ENCODE peak calls at places on chromosome 6, in five cellular contexts. I is NT2/D1, Q is H1, S is HepG2, N is GM12878. L is an unnamed sample.
A peak's percentile ranks its signal among the peaks of the same experiment; 100 is the strongest.

GRCh38 chr6:42197574-42198362 is 3.0 kb upstream of the GUCA1B start:
- DNase-seq in I (no peak), Q (no peak), S (peak; percentile 81), N (no peak), L (no peak)

GRCh38 chr6:86276056-86276455 is 633.4 kb upstream of the SYNCRIP start:
- DNase-seq in I (no peak), Q (no peak), S (no peak), N (no peak), L (no peak)

GRCh38 chr6:108594640-108595039 is 33.9 kb downstream of the FOXO3 start:
- DNase-seq in I (no peak), Q (no peak), S (no peak), N (no peak), L (no peak)

GRCh38 chr6:140320081-140320798 is 945.8 kb upstream of the CITED2 start:
- DNase-seq in I (no peak), Q (no peak), S (no peak), N (no peak), L (no peak)

GRCh38 chr6:7496266-7496875 is 45.1 kb upstream of the DSP start:
- DNase-seq in I (no peak), Q (no peak), S (no peak), N (no peak), L (no peak)

GRCh38 chr6:72702421-72702820 is 80.6 kb downstream of the KCNQ5 start:
- DNase-seq in I (no peak), Q (no peak), S (no peak), N (no peak), L (no peak)

GRCh38 chr6:148451690-148452089 is 109.1 kb downstream of the SASH1 start:
- DNase-seq in I (no peak), Q (no peak), S (no peak), N (no peak), L (no peak)

GRCh38 chr6:37021356-37022129 is 16.1 kb downstream of the FGD2 start:
- DNase-seq in I (no peak), Q (no peak), S (peak; percentile 37), N (no peak), L (no peak)

GRCh38 chr6:98574991-98575390 is 259.4 kb upstream of the POU3F2 start:
- DNase-seq in I (no peak), Q (no peak), S (peak; percentile 45), N (no peak), L (peak; percentile 9)

GRCh38 chr6:40778186-40778585 is 191.0 kb upstream of the LRFN2 start:
- DNase-seq in I (no peak), Q (no peak), S (no peak), N (no peak), L (no peak)

GRCh38 chr6:2980465-2980855 is 9.1 kb upstream of the SERPINB6 start:
- DNase-seq in I (no peak), Q (no peak), S (no peak), N (no peak), L (no peak)

GRCh38 chr6:75143186-75143585 is 62.7 kb downstream of the COL12A1 start:
- DNase-seq in I (no peak), Q (no peak), S (no peak), N (no peak), L (no peak)

GRCh38 chr6:29722773-29723665 is at the start of gene HLA-F:
- DNase-seq in I (peak; percentile 28), Q (no peak), S (peak; percentile 63), N (peak; percentile 92), L (peak; percentile 84)

GRCh38 chr6:26570027-26570809 is 26.5 kb upstream of the ABT1 start:
- DNase-seq in I (no peak), Q (no peak), S (no peak), N (no peak), L (no peak)

GRCh38 chr6:42451146-42451594 is 556 bp downstream of the TRERF1 start:
- DNase-seq in I (no peak), Q (no peak), S (no peak), N (no peak), L (no peak)

GRCh38 chr6:78268591-78268990 is 598.8 kb upstream of the IRAK1BP1 start:
- DNase-seq in I (no peak), Q (no peak), S (no peak), N (no peak), L (no peak)

GRCh38 chr6:43990627-43991619 is 136.3 kb downstream of the MRPL14 start:
- DNase-seq in I (no peak), Q (no peak), S (peak; percentile 93), N (no peak), L (no peak)

GRCh38 chr6:53605543-53606235 is 59.9 kb downstream of the KLHL31 start:
- DNase-seq in I (peak; percentile 27), Q (no peak), S (no peak), N (no peak), L (no peak)

GRCh38 chr6:41058783-41059181 is 5.8 kb downstream of the APOBEC2 start:
- DNase-seq in I (no peak), Q (no peak), S (no peak), N (no peak), L (no peak)

GRCh38 chr6:98946877-98947410 is 802 bp downstream of the FBXL4 start:
- DNase-seq in I (no peak), Q (no peak), S (no peak), N (no peak), L (peak; percentile 15)

GRCh38 chr6:150897400-150897943 is 32.0 kb downstream of the MTHFD1L start:
- DNase-seq in I (no peak), Q (no peak), S (no peak), N (peak; percentile 51), L (no peak)

GRCh38 chr6:17877196-17877889 is 110.1 kb downstream of the KIF13A start:
- DNase-seq in I (no peak), Q (no peak), S (no peak), N (no peak), L (no peak)

GRCh38 chr6:33630014-33630413 is 8.9 kb downstream of the ITPR3 start:
- DNase-seq in I (no peak), Q (no peak), S (no peak), N (no peak), L (no peak)
- TF ChIP-seq SUZ12 in I (no peak), Q (no peak), S (no peak), N (no peak), L (no peak)

GRCh38 chr6:161117329-161117707 is 125.7 kb downstream of the MAP3K4 start:
- DNase-seq in I (no peak), Q (no peak), S (no peak), N (no peak), L (no peak)
- TF ChIP-seq SUZ12 in I (no peak), Q (no peak), S (no peak), N (no peak), L (no peak)

GRCh38 chr6:134510920-134511319 is 193.0 kb upstream of the SGK1 start:
- DNase-seq in I (no peak), Q (no peak), S (no peak), N (no peak), L (no peak)
- TF ChIP-seq SUZ12 in I (no peak), Q (no peak), S (no peak), N (no peak), L (no peak)

GRCh38 chr6:87308970-87309369 is 13.4 kb upstream of the SMIM8 start:
- DNase-seq in I (no peak), Q (no peak), S (no peak), N (no peak), L (no peak)
- TF ChIP-seq SUZ12 in I (no peak), Q (no peak), S (no peak), N (no peak), L (no peak)

DNA sequence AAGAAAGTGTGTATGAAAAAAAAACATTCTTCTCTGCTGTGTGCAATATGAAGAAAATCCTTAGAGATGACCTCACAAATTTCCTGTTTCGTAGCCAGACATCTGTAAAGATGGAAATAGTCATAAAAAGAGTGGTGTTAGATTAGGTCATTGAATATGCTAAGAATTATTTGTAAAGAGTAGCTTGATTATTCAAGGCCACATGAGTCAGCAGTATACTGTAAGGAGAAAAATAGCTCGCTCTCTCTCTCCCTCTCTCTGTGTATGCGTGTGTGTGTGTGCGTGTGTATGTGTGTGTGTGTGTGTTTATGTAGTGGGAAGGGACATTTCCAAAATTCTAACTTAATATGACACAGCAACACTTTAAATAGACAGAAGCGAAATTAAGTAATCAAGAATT is 78.8 kb downstream of the PTCHD4 start:
- DNase-seq in I (no peak), Q (no peak), S (peak; percentile 28), N (no peak), L (no peak)
- TF ChIP-seq SUZ12 in I (no peak), Q (no peak), S (no peak), N (no peak), L (no peak)

GRCh38 chr6:34248198-34248726 is 544 bp downstream of the SMIM29 start:
- DNase-seq in I (no peak), Q (no peak), S (peak; percentile 35), N (no peak), L (peak; percentile 12)

GRCh38 chr6:34246249-34246562 is 2.6 kb downstream of the SMIM29 start:
- DNase-seq in I (no peak), Q (no peak), S (no peak), N (no peak), L (peak; percentile 2)

GRCh38 chr6:34247481-34248197 is 1.2 kb downstream of the SMIM29 start:
- DNase-seq in I (no peak), Q (no peak), S (no peak), N (no peak), L (peak; percentile 3)

GRCh38 chr6:34248727-34249468 is at the start of gene SMIM29:
- DNase-seq in I (peak; percentile 90), Q (no peak), S (peak; percentile 94), N (peak; percentile 62), L (peak; percentile 95)

GRCh38 chr6:34246563-34247391 is 2.0 kb downstream of the SMIM29 start:
- DNase-seq in I (no peak), Q (no peak), S (peak; percentile 49), N (no peak), L (peak; percentile 32)
- TF ChIP-seq SUZ12 in I (no peak), Q (no peak), S (no peak), N (no peak), L (no peak)

DNA sequence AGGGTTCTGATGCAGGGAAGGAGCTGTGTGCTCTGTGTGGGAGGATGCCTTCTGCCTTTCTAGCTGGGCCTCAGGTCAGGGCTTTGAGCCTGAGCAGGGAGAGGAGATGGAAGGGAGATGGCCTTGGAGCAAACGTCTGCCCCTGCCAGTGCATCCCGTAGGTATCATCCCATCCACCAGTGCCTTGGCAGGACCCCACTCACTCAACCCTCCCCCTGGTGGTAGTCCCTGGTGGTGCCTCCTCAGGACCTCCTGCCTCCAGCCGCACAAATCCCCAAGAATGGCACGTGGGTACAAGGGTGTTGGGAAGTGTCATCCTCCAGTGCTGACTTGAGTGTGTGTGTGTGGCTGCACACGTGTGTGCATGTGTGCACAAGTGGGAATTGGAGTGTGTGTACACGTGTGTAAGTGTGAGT is 23.1 kb upstream of the MICB start:
- DNase-seq in I (no peak), Q (no peak), S (no peak), N (no peak), L (peak; percentile 39)
- TF ChIP-seq SUZ12 in I (no peak), Q (no peak), S (no peak), N (no peak), L (no peak)

L was measured in HEK293T.